ENCODE peak calls at places on chromosomes 6 and 20, in five cellular contexts. R is stimulated activated CD8-positive, alpha-beta memory T cell treated with anti-CD3 and anti-CD28 coated beads, Interleukin-15, amount 100 ng/mL, for 1 hour; A is SK-N-DZ; Q is fibroblast of lung; G is putamen. W is an unnamed sample.

GRCh38 chr20:50085481-50086365 is 27.2 kb downstream of the UBE2V1 start:
- DNase-seq in R (no peak), G (peak), Q (peak), A (peak), W (peak)

GRCh38 chr20:38098952-38099351 is 65.4 kb downstream of the RPRD1B start:
- DNase-seq in A (no peak), Q (no peak), R (no peak), G (no peak), W (no peak)

GRCh38 chr20:32535953-32536823 is 48.9 kb downstream of the NOL4L start:
- DNase-seq in R (no peak), Q (no peak), A (peak), G (peak), W (peak)

GRCh38 chr6:8904754-8905153 is 469.4 kb upstream of the SLC35B3 start:
- DNase-seq in G (no peak), A (peak), R (no peak), Q (no peak), W (no peak)

GRCh38 chr6:89495961-89496535 is 63.1 kb downstream of the ANKRD6 start:
- DNase-seq in A (no peak), Q (no peak), G (no peak), R (no peak), W (no peak)

GRCh38 chr6:84072452-84072997 is 39.0 kb downstream of the MRAP2 start:
- DNase-seq in Q (no peak), R (no peak), G (no peak), A (no peak), W (no peak)

GRCh38 chr20:61791995-61792394 is 273.7 kb downstream of the TAF4 start:
- DNase-seq in Q (no peak), A (no peak), R (no peak), G (no peak), W (no peak)

GRCh38 chr6:138188278-138188923 is 26.7 kb downstream of the ARFGEF3 start:
- DNase-seq in R (no peak), G (peak), A (no peak), Q (no peak), W (peak)

GRCh38 chr6:81731814-81732213 is 20.7 kb downstream of the TENT5A start:
- DNase-seq in G (no peak), A (no peak), R (no peak), Q (peak), W (no peak)

GRCh38 chr6:12566618-12567123 is 149.9 kb upstream of the PHACTR1 start:
- DNase-seq in R (no peak), Q (no peak), A (no peak), G (no peak), W (no peak)

GRCh38 chr20:40855269-40855668 is 166.2 kb upstream of the MAFB start:
- DNase-seq in Q (no peak), A (no peak), G (no peak), R (no peak), W (no peak)

GRCh38 chr20:49367113-49367512 is 89.3 kb upstream of the ZNFX1 start:
- DNase-seq in G (no peak), R (no peak), Q (no peak), A (no peak), W (no peak)

GRCh38 chr20:42747765-42748411 is 441.8 kb downstream of the PTPRT start:
- DNase-seq in A (no peak), R (no peak), Q (no peak), G (no peak), W (no peak)

GRCh38 chr6:131394768-131395432 is 178.1 kb upstream of the ARG1 start:
- DNase-seq in A (no peak), R (no peak), G (no peak), Q (no peak), W (no peak)

GRCh38 chr6:6390849-6391602 is 70.6 kb upstream of the F13A1 start:
- DNase-seq in R (no peak), A (no peak), G (peak), Q (no peak), W (no peak)

GRCh38 chr6:57173056-57173885 is 1.1 kb downstream of the BAG2 start:
- DNase-seq in G (peak), Q (peak), A (no peak), R (no peak), W (no peak)

GRCh38 chr20:50710492-50711063 is 19.2 kb upstream of the RIPOR3 start:
- DNase-seq in Q (peak), A (no peak), R (no peak), G (no peak), W (no peak)

GRCh38 chr6:37657117-37657886 is 40.4 kb downstream of the MDGA1 start:
- DNase-seq in Q (peak), R (no peak), G (no peak), A (no peak), W (no peak)

GRCh38 chr6:37980222-37980595 is 160.7 kb downstream of the ZFAND3 start:
- DNase-seq in A (no peak), Q (no peak), G (no peak), R (no peak), W (no peak)

GRCh38 chr20:31719644-31720485 is 2.8 kb downstream of the BCL2L1 start:
- DNase-seq in R (no peak), A (no peak), G (no peak), Q (peak), W (peak)